ENCODE peak calls at places on chromosomes 1 and 21, in seven cellular contexts. One of them, this sample, is unnamed.
A peak's percentile ranks its signal among the peaks of the same experiment; 100 is the strongest.

GRCh38 chr1:100752806-100753205 is 33.3 kb downstream of the VCAM1 start:
- DNase-seq in fibroblast of the aortic adventitia: no peak
- DNase-seq in stimulated activated CD8-positive, alpha-beta memory T cell treated with anti-CD3 and anti-CD28 coated beads, Interleukin-7, amount 100 ng/mL, for 1 hour: no peak
- DNase-seq in anterior cingulate cortex: no peak
- DNase-seq in AG08395: no peak
- DNase-seq in A549: no peak
- DNase-seq in right atrium auricular region: no peak
- DNase-seq in this sample: no peak

GRCh38 chr1:247077768-247078314 is 770 bp downstream of the ZNF670 start:
- DNase-seq in fibroblast of the aortic adventitia: peak; percentile 11
- DNase-seq in stimulated activated CD8-positive, alpha-beta memory T cell treated with anti-CD3 and anti-CD28 coated beads, Interleukin-7, amount 100 ng/mL, for 1 hour: no peak
- DNase-seq in anterior cingulate cortex: no peak
- DNase-seq in AG08395: peak; percentile 5
- DNase-seq in A549: peak; percentile 13
- DNase-seq in right atrium auricular region: no peak
- DNase-seq in this sample: no peak

GRCh38 chr1:169692766-169693460 is 18.5 kb downstream of the SELL start:
- DNase-seq in fibroblast of the aortic adventitia: no peak
- DNase-seq in stimulated activated CD8-positive, alpha-beta memory T cell treated with anti-CD3 and anti-CD28 coated beads, Interleukin-7, amount 100 ng/mL, for 1 hour: no peak
- DNase-seq in anterior cingulate cortex: no peak
- DNase-seq in AG08395: no peak
- DNase-seq in A549: no peak
- DNase-seq in right atrium auricular region: no peak
- DNase-seq in this sample: no peak

GRCh38 chr1:201023517-201023902 is at the start of gene KIF21B:
- DNase-seq in fibroblast of the aortic adventitia: peak; percentile 6
- DNase-seq in stimulated activated CD8-positive, alpha-beta memory T cell treated with anti-CD3 and anti-CD28 coated beads, Interleukin-7, amount 100 ng/mL, for 1 hour: peak; percentile 82
- DNase-seq in anterior cingulate cortex: peak; percentile 61
- DNase-seq in AG08395: peak; percentile 83
- DNase-seq in A549: peak; percentile 88
- DNase-seq in right atrium auricular region: peak; percentile 64
- DNase-seq in this sample: peak; percentile 96

GRCh38 chr1:245588250-245588649 is 433.5 kb downstream of the KIF26B start:
- DNase-seq in fibroblast of the aortic adventitia: no peak
- DNase-seq in stimulated activated CD8-positive, alpha-beta memory T cell treated with anti-CD3 and anti-CD28 coated beads, Interleukin-7, amount 100 ng/mL, for 1 hour: no peak
- DNase-seq in anterior cingulate cortex: no peak
- DNase-seq in AG08395: no peak
- DNase-seq in A549: no peak
- DNase-seq in right atrium auricular region: no peak
- DNase-seq in this sample: no peak

GRCh38 chr1:212473729-212474128 is 41.0 kb downstream of the NENF start:
- DNase-seq in fibroblast of the aortic adventitia: no peak
- DNase-seq in stimulated activated CD8-positive, alpha-beta memory T cell treated with anti-CD3 and anti-CD28 coated beads, Interleukin-7, amount 100 ng/mL, for 1 hour: no peak
- DNase-seq in anterior cingulate cortex: no peak
- DNase-seq in AG08395: no peak
- DNase-seq in A549: no peak
- DNase-seq in right atrium auricular region: no peak
- DNase-seq in this sample: no peak

GRCh38 chr21:39660191-39660590 is 47.5 kb downstream of the B3GALT5 start:
- DNase-seq in fibroblast of the aortic adventitia: peak; percentile 59
- DNase-seq in stimulated activated CD8-positive, alpha-beta memory T cell treated with anti-CD3 and anti-CD28 coated beads, Interleukin-7, amount 100 ng/mL, for 1 hour: no peak
- DNase-seq in anterior cingulate cortex: no peak
- DNase-seq in AG08395: peak; percentile 48
- DNase-seq in A549: no peak
- DNase-seq in right atrium auricular region: no peak
- DNase-seq in this sample: no peak

GRCh38 chr1:32122141-32122540 is 14.3 kb downstream of the KPNA6 start:
- DNase-seq in fibroblast of the aortic adventitia: no peak
- DNase-seq in stimulated activated CD8-positive, alpha-beta memory T cell treated with anti-CD3 and anti-CD28 coated beads, Interleukin-7, amount 100 ng/mL, for 1 hour: no peak
- DNase-seq in anterior cingulate cortex: no peak
- DNase-seq in AG08395: no peak
- DNase-seq in A549: no peak
- DNase-seq in right atrium auricular region: no peak
- DNase-seq in this sample: no peak

GRCh38 chr1:41738475-41738874 is 180.2 kb downstream of the HIVEP3 start:
- DNase-seq in fibroblast of the aortic adventitia: peak; percentile 35
- DNase-seq in stimulated activated CD8-positive, alpha-beta memory T cell treated with anti-CD3 and anti-CD28 coated beads, Interleukin-7, amount 100 ng/mL, for 1 hour: no peak
- DNase-seq in anterior cingulate cortex: no peak
- DNase-seq in AG08395: no peak
- DNase-seq in A549: no peak
- DNase-seq in right atrium auricular region: no peak
- DNase-seq in this sample: no peak

GRCh38 chr1:46691997-46692790 is 20.5 kb downstream of the TEX38 start:
- DNase-seq in fibroblast of the aortic adventitia: peak; percentile 42
- DNase-seq in stimulated activated CD8-positive, alpha-beta memory T cell treated with anti-CD3 and anti-CD28 coated beads, Interleukin-7, amount 100 ng/mL, for 1 hour: no peak
- DNase-seq in anterior cingulate cortex: no peak
- DNase-seq in AG08395: peak; percentile 12
- DNase-seq in A549: no peak
- DNase-seq in right atrium auricular region: no peak
- DNase-seq in this sample: no peak

This sample was measured in GM13976.